ENCODE peak calls at places on chromosomes 12 and 14, in ten cellular contexts. P is dermis blood vessel endothelial cell; D is dermis microvascular lymphatic vessel endothelial cell; Z is NCI-H748 treated with DMSO at 0.1 percent for 48 hours; C is H9; B is activated naive CD4-positive, alpha-beta T cell; S is stomach; A is activated CD8-positive, alpha-beta T cell treated with anti-CD3 and anti-CD28 coated beads, Interleukin-2, amount 10 ng/mL, durations not matched to agents 7 days and 5 days; Q is Caco-2; N is activated T-cell treated with anti-CD3 and anti-CD28 coated beads, Interleukin-2, amount 50 U/mL, for 1 hour. W is an unnamed sample.

GRCh38 chr12:123351349-123351748 is 13.3 kb downstream of the SBNO1 start:
- DNase-seq in P (no peak), D (no peak), Z (no peak), C (no peak), B (no peak), S (no peak), A (no peak), Q (no peak), N (no peak), W (no peak)

GRCh38 chr12:45425426-45425825 is 209.5 kb downstream of the ANO6 start:
- DNase-seq in P (no peak), D (no peak), Z (no peak), C (no peak), B (no peak), S (no peak), A (no peak), Q (no peak), N (no peak), W (no peak)

GRCh38 chr14:105894125-105894977 is 368.0 kb downstream of the TMEM121 start:
- DNase-seq in P (no peak), D (no peak), Z (no peak), C (no peak), B (no peak), S (no peak), A (no peak), Q (peak; percentile 18), N (peak; percentile 10), W (no peak)

GRCh38 chr12:132393245-132393795 is 63.9 kb upstream of the GALNT9 start:
- DNase-seq in P (no peak), D (no peak), Z (no peak), C (no peak), B (no peak), S (no peak), A (no peak), Q (peak; percentile 28), N (no peak), W (no peak)

GRCh38 chr12:23950775-23951391 is 1.4 kb upstream of the SOX5 start:
- DNase-seq in P (peak; percentile 2), D (no peak), Z (peak; percentile 26), C (no peak), B (no peak), S (no peak), A (no peak), Q (peak; percentile 45), N (no peak), W (no peak)

GRCh38 chr12:11731455-11731854 is 82.0 kb downstream of the ETV6 start:
- DNase-seq in P (peak; percentile 83), D (no peak), Z (no peak), C (no peak), B (no peak), S (no peak), A (no peak), Q (no peak), N (no peak), W (no peak)

GRCh38 chr14:36655054-36655381 is 6.6 kb upstream of the PAX9 start:
- DNase-seq in P (no peak), D (no peak), Z (no peak), C (peak; percentile 45), B (no peak), S (no peak), A (no peak), Q (no peak), N (no peak), W (no peak)

GRCh38 chr12:124862768-124863408 is 776 bp downstream of the SCARB1 start:
- DNase-seq in P (peak; percentile 31), D (no peak), Z (peak; percentile 11), C (no peak), B (no peak), S (no peak), A (peak; percentile 38), Q (peak; percentile 52), N (peak; percentile 33), W (no peak)

GRCh38 chr12:59401862-59402261 is 194.0 kb upstream of the SLC16A7 start:
- DNase-seq in P (no peak), D (no peak), Z (no peak), C (no peak), B (no peak), S (no peak), A (no peak), Q (no peak), N (no peak), W (no peak)

GRCh38 chr14:105891631-105892452 is 365.5 kb downstream of the TMEM121 start:
- DNase-seq in P (no peak), D (no peak), Z (no peak), C (no peak), B (no peak), S (peak; percentile 17), A (no peak), Q (peak; percentile 12), N (peak; percentile 8), W (no peak)

GRCh38 chr14:92676448-92677086 is 71.9 kb downstream of the LGMN start:
- DNase-seq in P (no peak), D (no peak), Z (no peak), C (no peak), B (no peak), S (no peak), A (no peak), Q (no peak), N (peak; percentile 15), W (no peak)

GRCh38 chr12:46558696-46559095 is 186.1 kb upstream of the SLC38A2 start:
- DNase-seq in P (no peak), D (no peak), Z (no peak), C (no peak), B (no peak), S (no peak), A (no peak), Q (no peak), N (no peak), W (no peak)

GRCh38 chr12:14874882-14875281 is 10.8 kb downstream of the MGP start:
- DNase-seq in P (no peak), D (no peak), Z (no peak), C (no peak), B (no peak), S (no peak), A (no peak), Q (no peak), N (no peak), W (no peak)

GRCh38 chr12:1935700-1936378 is 17.4 kb upstream of the CACNA2D4 start:
- DNase-seq in P (no peak), D (no peak), Z (no peak), C (peak; percentile 29), B (no peak), S (peak; percentile 90), A (no peak), Q (no peak), N (no peak), W (no peak)

GRCh38 chr12:1855241-1855640 is 34.9 kb downstream of the LRTM2 start:
- DNase-seq in P (no peak), D (no peak), Z (no peak), C (peak; percentile 27), B (no peak), S (no peak), A (no peak), Q (peak; percentile 19), N (no peak), W (no peak)

GRCh38 chr12:55675671-55676070 is 32.0 kb downstream of the ITGA7 start:
- DNase-seq in P (no peak), D (no peak), Z (no peak), C (no peak), B (no peak), S (no peak), A (no peak), Q (no peak), N (no peak), W (no peak)

GRCh38 chr14:104805326-104805678 is 4.4 kb downstream of the ZBTB42 start:
- DNase-seq in P (no peak), D (no peak), Z (no peak), C (no peak), B (no peak), S (peak; percentile 57), A (no peak), Q (peak; percentile 31), N (no peak), W (no peak)

GRCh38 chr12:19223018-19223417 is 93.5 kb downstream of the PLEKHA5 start:
- DNase-seq in P (peak; percentile 42), D (peak; percentile 16), Z (peak; percentile 21), C (no peak), B (no peak), S (no peak), A (no peak), Q (no peak), N (no peak), W (no peak)

GRCh38 chr12:29516431-29516875 is 19.0 kb upstream of the OVCH1 start:
- DNase-seq in P (no peak), D (no peak), Z (no peak), C (no peak), B (no peak), S (no peak), A (no peak), Q (no peak), N (no peak), W (no peak)